ENCODE peak calls at places on chromosome 7, in five cellular contexts. U is HCT116, D is K562, C is H1, R is SK-N-SH. O is an unnamed sample.

GRCh38 chr7:18096087-18096486 is 68.4 kb upstream of the PRPS1L1 start:
- DNase-seq in C (no peak), R (no peak), U (no peak), D (no peak), O (no peak)

GRCh38 chr7:38306914-38307313 is 33.5 kb upstream of the TARP start:
- DNase-seq in U (no peak), D (no peak), C (no peak), R (no peak), O (no peak)

GRCh38 chr7:155674556-155674955 is 30.1 kb downstream of the RBM33 start:
- DNase-seq in D (no peak), U (no peak), C (no peak), R (no peak), O (no peak)

GRCh38 chr7:92633211-92633906 is 43.2 kb upstream of the FAM133B start:
- DNase-seq in U (peak; percentile 66), D (no peak), C (no peak), R (no peak), O (peak; percentile 22)

GRCh38 chr7:150875791-150876190 is 23.5 kb downstream of the AOC1 start:
- DNase-seq in U (peak; percentile 16), R (no peak), C (no peak), D (peak; percentile 43), O (no peak)

GRCh38 chr7:134847834-134848233 is 68.4 kb downstream of the CALD1 start:
- DNase-seq in D (no peak), U (no peak), R (no peak), C (no peak), O (no peak)

GRCh38 chr7:156764016-156764669 is 123.6 kb downstream of the RNF32 start:
- DNase-seq in C (no peak), R (peak; percentile 79), D (peak; percentile 68), U (peak; percentile 45), O (peak; percentile 79)

GRCh38 chr7:149877890-149878522 is 4.2 kb downstream of the ATP6V0E2 start:
- DNase-seq in U (no peak), D (no peak), R (no peak), C (no peak), O (no peak)

GRCh38 chr7:85186521-85187241 is at the start of gene SEMA3D:
- DNase-seq in R (peak; percentile 93), C (peak; percentile 63), D (peak; percentile 13), U (peak; percentile 48), O (peak; percentile 84)

GRCh38 chr7:66815976-66816375 is 75.4 kb downstream of the RABGEF1 start:
- DNase-seq in C (no peak), U (no peak), R (no peak), D (no peak), O (no peak)

GRCh38 chr7:94877731-94878670 is 29.4 kb upstream of the PPP1R9A start:
- DNase-seq in R (no peak), U (peak; percentile 12), C (no peak), D (no peak), O (no peak)

GRCh38 chr7:26723140-26723539 is 141.2 kb downstream of the SKAP2 start:
- DNase-seq in R (no peak), U (no peak), C (no peak), D (no peak), O (peak; percentile 40)

GRCh38 chr7:12212051-12212485 is 974 bp downstream of the TMEM106B start:
- DNase-seq in C (no peak), R (peak; percentile 16), D (peak; percentile 9), U (peak; percentile 16), O (no peak)

GRCh38 chr7:27245798-27246691 is 3.4 kb downstream of the EVX1 start:
- DNase-seq in D (no peak), R (peak; percentile 64), U (no peak), C (no peak), O (no peak)

GRCh38 chr7:106166651-106167342 is 54.7 kb upstream of the SYPL1 start:
- DNase-seq in C (no peak), U (peak; percentile 68), D (peak; percentile 85), R (peak; percentile 73), O (peak; percentile 73)

GRCh38 chr7:101519324-101520017 is 109.6 kb downstream of the MYL10 start:
- DNase-seq in C (no peak), R (no peak), D (no peak), U (no peak), O (no peak)

GRCh38 chr7:157537056-157537455 is 200.3 kb downstream of the DNAJB6 start:
- DNase-seq in R (no peak), D (no peak), U (no peak), C (no peak), O (no peak)

GRCh38 chr7:44622342-44623151 is 16.1 kb downstream of the OGDH start:
- DNase-seq in D (no peak), U (no peak), R (no peak), C (no peak), O (no peak)

GRCh38 chr7:5351508-5352265 is 68.9 kb downstream of the SLC29A4 start:
- DNase-seq in U (no peak), R (no peak), C (no peak), D (no peak), O (no peak)

GRCh38 chr7:47357398-47357797 is 224.5 kb downstream of the TNS3 start:
- DNase-seq in D (no peak), U (no peak), C (no peak), R (no peak), O (no peak)

GRCh38 chr7:27435461-27435860 is 192.9 kb downstream of the EVX1 start:
- DNase-seq in C (no peak), D (no peak), R (no peak), U (no peak), O (no peak)

GRCh38 chr7:148914208-148914777 is 30.2 kb upstream of the EZH2 start:
- DNase-seq in R (no peak), C (no peak), U (peak; percentile 71), D (no peak), O (peak; percentile 20)

GRCh38 chr7:152574892-152575511 is 100.9 kb downstream of the XRCC2 start:
- DNase-seq in D (no peak), R (no peak), U (no peak), C (no peak), O (no peak)

GRCh38 chr7:73308665-73309214 is at the start of gene NSUN5:
- DNase-seq in D (peak; percentile 95), U (peak; percentile 68), C (peak; percentile 62), R (peak; percentile 98), O (peak; percentile 94)

GRCh38 chr7:139422126-139422525 is 61.3 kb downstream of the KLRG2 start:
- DNase-seq in C (no peak), R (peak; percentile 77), D (peak; percentile 52), U (no peak), O (no peak)

DNA sequence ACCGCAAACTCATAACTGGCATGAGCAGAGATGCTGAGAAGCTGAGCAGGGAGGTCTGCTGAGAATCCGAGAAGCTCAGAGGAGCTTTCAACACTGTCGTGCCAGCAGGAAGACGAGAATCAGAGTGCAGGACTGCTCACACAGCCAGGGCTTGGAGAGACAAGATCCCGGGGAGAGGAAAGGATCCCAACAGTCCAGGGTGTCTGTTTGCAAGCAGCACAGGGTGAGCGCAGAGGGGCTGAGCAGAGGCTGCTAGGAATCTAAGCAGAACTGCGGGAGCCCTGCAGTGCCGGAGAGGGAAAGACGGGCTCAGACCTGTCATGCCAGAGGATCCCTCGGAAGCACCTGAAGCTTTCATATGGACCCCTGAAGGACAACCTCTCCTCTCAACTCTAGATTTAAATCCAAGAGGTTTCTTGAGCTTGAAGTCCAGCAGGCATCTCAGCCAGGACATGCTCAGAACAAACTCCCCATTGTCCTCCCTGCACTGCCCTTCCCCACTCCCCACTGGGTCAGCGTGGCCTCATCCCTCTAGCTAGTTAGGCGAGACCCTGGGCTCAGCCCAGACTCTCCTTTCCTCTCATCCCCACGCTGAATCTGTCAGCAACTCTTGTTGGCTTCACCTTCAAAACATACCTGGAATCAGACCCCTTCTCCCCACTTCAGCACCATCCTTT is 40.7 kb downstream of the FOXL3 start:
- DNase-seq in C (no peak), R (no peak), D (no peak), U (no peak), O (no peak)
- TF ChIP-seq JUND in C (no peak), R (no peak), D (no peak), U (no peak), O (no peak)

GRCh38 chr7:126302639-126303038 is 950.1 kb downstream of the GRM8 start:
- DNase-seq in R (no peak), C (no peak), U (no peak), D (peak; percentile 22), O (no peak)

DNA sequence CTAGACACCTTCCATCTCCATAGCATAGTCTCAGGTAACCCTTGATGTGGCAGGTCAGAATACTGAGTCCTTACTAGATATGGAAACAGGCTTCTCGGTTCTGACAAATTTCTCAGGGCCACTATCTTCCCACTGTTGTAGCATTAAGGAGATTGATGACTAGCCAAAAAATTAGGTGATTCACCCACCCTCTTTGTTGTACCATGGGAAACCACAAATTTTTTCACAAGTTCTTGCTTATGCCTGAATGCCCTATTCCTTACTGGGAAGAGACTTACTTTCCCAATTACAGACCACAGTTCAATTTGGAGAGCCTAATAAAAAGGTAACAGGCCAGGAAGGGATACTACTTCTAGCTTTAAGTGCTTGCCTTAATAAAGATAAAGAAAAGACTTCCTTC is 948.8 kb downstream of the GRM8 start:
- DNase-seq in C (no peak), D (no peak), U (no peak), R (no peak), O (no peak)
- TF ChIP-seq JUND in C (no peak), D (no peak), U (no peak), R (no peak), O (no peak)

GRCh38 chr7:10655031-10655430 is 318.6 kb upstream of the PHF14 start:
- DNase-seq in D (no peak), C (no peak), U (no peak), R (no peak), O (no peak)

GRCh38 chr7:10662491-10662890 is 311.2 kb upstream of the PHF14 start:
- DNase-seq in R (no peak), D (no peak), U (no peak), C (no peak), O (no peak)

GRCh38 chr7:10657837-10658236 is 315.8 kb upstream of the PHF14 start:
- DNase-seq in U (no peak), R (no peak), D (no peak), C (no peak), O (no peak)

DNA sequence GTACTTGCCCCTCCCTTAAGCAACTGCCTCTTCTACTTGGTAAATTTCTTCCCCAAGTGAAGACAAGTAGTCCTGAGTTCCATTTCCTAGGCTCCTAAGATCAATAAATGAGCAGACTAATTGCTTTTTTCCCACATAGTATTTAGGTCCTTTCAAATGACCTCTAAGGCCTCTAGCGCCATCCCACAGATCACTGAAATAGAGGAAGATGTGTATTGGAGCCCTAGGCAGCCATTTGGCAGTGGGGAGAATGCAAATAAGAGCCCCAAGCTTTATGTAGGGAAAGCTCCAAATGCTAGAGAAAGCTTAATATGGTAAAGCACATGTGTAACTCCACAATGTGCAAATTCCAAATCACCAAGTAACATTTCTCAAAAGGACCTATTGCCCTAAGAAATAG is 316.5 kb upstream of the PHF14 start:
- DNase-seq in D (no peak), C (peak; percentile 9), R (no peak), U (no peak), O (no peak)
- TF ChIP-seq JUND in D (no peak), C (no peak), R (no peak), U (no peak), O (no peak)

GRCh38 chr7:42931447-42931833 is 534 bp downstream of the PSMA2 start:
- DNase-seq in C (no peak), D (no peak), U (no peak), R (no peak), O (no peak)

GRCh38 chr7:42935861-42936260 is 3.7 kb downstream of the MRPL32 start:
- DNase-seq in D (no peak), C (no peak), U (no peak), R (no peak), O (no peak)

GRCh38 chr7:42931834-42932651 is at the start of the genes MRPL32 and PSMA2:
- DNase-seq in U (peak; percentile 95), C (peak; percentile 88), D (peak; percentile 95), R (peak; percentile 95), O (peak; percentile 96)

GRCh38 chr7:42930889-42931288 is 1.1 kb downstream of the PSMA2 start:
- DNase-seq in U (no peak), D (no peak), C (no peak), R (no peak), O (no peak)

GRCh38 chr7:42932861-42933591 is 850 bp downstream of the MRPL32 start:
- DNase-seq in D (no peak), U (no peak), C (no peak), R (peak; percentile 44), O (no peak)
- TF ChIP-seq JUND in D (no peak), U (no peak), C (no peak), R (no peak), O (no peak)

O was measured in T47D.